ENCODE peak calls at places on chromosome 13, in six cellular contexts. F is fibroblast of the aortic adventitia, T is left ventricle myocardium inferior, B is cardiac muscle cell, S is breast epithelium, K is IMR-90. X is an unnamed sample.

GRCh38 chr13:68232351-68233130 is 1002.4 kb upstream of the PCDH9 start:
- DNase-seq in T (no peak), S (no peak), K (no peak), F (no peak), B (no peak), X (no peak)

GRCh38 chr13:60328073-60328472 is 68.9 kb upstream of the TDRD3 start:
- DNase-seq in B (no peak), T (no peak), F (no peak), K (no peak), S (no peak), X (no peak)

GRCh38 chr13:53200075-53200474 is 171.5 kb downstream of the OLFM4 start:
- DNase-seq in T (no peak), F (no peak), B (no peak), S (no peak), K (no peak), X (no peak)

GRCh38 chr13:59345316-59345715 is 818.4 kb downstream of the DIAPH3 start:
- DNase-seq in K (no peak), B (no peak), F (no peak), S (no peak), T (peak), X (no peak)

GRCh38 chr13:94030415-94031119 is 448.9 kb downstream of the DCT start:
- DNase-seq in K (no peak), B (peak), F (no peak), T (no peak), S (no peak), X (no peak)

GRCh38 chr13:20579193-20579592 is 12.2 kb downstream of the IFT88 start:
- DNase-seq in B (no peak), F (no peak), K (no peak), S (no peak), T (no peak), X (no peak)

GRCh38 chr13:110485604-110486003 is 75.9 kb downstream of the RAB20 start:
- DNase-seq in T (no peak), K (no peak), S (no peak), B (peak), F (no peak), X (no peak)

GRCh38 chr13:110156186-110157065 is 150.5 kb downstream of the COL4A1 start:
- DNase-seq in F (no peak), S (no peak), B (no peak), K (peak), T (no peak), X (no peak)

GRCh38 chr13:79659161-79659560 is 178.2 kb downstream of the NDFIP2 start:
- DNase-seq in S (no peak), T (peak), F (peak), K (no peak), B (peak), X (peak)

GRCh38 chr13:20825476-20825875 is 51.7 kb upstream of the EEF1AKMT1 start:
- DNase-seq in F (peak), T (no peak), B (no peak), K (peak), S (no peak), X (no peak)

GRCh38 chr13:20828540-20829364 is 55.0 kb upstream of the EEF1AKMT1 start:
- DNase-seq in F (peak), S (no peak), B (peak), T (no peak), K (peak), X (no peak)

GRCh38 chr13:67619346-67619745 is 389.2 kb upstream of the PCDH9 start:
- DNase-seq in B (no peak), S (no peak), F (no peak), K (peak), T (no peak), X (peak)

GRCh38 chr13:70842062-70842644 is 733.9 kb upstream of the KLHL1 start:
- DNase-seq in S (no peak), B (no peak), K (no peak), T (no peak), F (no peak), X (no peak)

GRCh38 chr13:33111414-33112110 is 95.3 kb downstream of the KL start:
- DNase-seq in F (peak), K (peak), B (no peak), S (peak), T (peak), X (no peak)

GRCh38 chr13:43354147-43354945 is 331.0 kb downstream of the DNAJC15 start:
- DNase-seq in K (no peak), S (no peak), T (no peak), B (no peak), F (no peak), X (no peak)

GRCh38 chr13:89458456-89458855 is 1787.3 kb downstream of the SLITRK5 start:
- DNase-seq in B (no peak), T (no peak), F (no peak), S (no peak), K (no peak), X (no peak)
- H3K4me3 ChIP-seq in B (no peak), T (no peak), F (no peak), S (no peak), K (no peak), X (no peak)

GRCh38 chr13:27601208-27601607 is 19.1 kb downstream of the LNX2 start:
- DNase-seq in T (no peak), K (no peak), S (no peak), F (no peak), B (no peak), X (no peak)
- H3K4me3 ChIP-seq in T (no peak), K (no peak), S (no peak), F (no peak), B (no peak), X (no peak)

GRCh38 chr13:24727731-24728601 is 36.0 kb upstream of the RNF17 start:
- DNase-seq in S (peak), T (no peak), K (peak), F (peak), B (peak), X (peak)
- H3K4me3 ChIP-seq in S (no peak), T (no peak), K (no peak), F (no peak), B (no peak), X (no peak)

GRCh38 chr13:48567521-48568331 is 34.8 kb upstream of the RCBTB2 start:
- DNase-seq in B (no peak), T (no peak), S (no peak), K (no peak), F (peak), X (peak)
- H3K4me3 ChIP-seq in B (no peak), T (peak), S (peak), K (no peak), F (no peak), X (no peak)

X was measured in skeletal muscle cell.